ENCODE peak calls at places on chromosomes 16 and 17, in ten cellular contexts. One of them, this sample, is unnamed.

GRCh38 chr17:82627405-82627804 is 20.8 kb downstream of the WDR45B start:
- DNase-seq in neural progenitor cell: no peak
- DNase-seq in hepatocyte: no peak
- DNase-seq in stomach: no peak
- DNase-seq in body of pancreas: no peak
- DNase-seq in brain microvascular endothelial cell: no peak
- DNase-seq in gastrocnemius medialis: no peak
- DNase-seq in colonic mucosa: no peak
- DNase-seq in cardiac muscle cell: no peak
- DNase-seq in heart left ventricle: no peak
- DNase-seq in this sample: no peak

GRCh38 chr17:80688994-80689635 is 144.5 kb downstream of the RPTOR start:
- DNase-seq in cardiac muscle cell: no peak
- DNase-seq in gastrocnemius medialis: no peak
- DNase-seq in body of pancreas: no peak
- DNase-seq in hepatocyte: no peak
- DNase-seq in stomach: no peak
- DNase-seq in brain microvascular endothelial cell: no peak
- DNase-seq in heart left ventricle: no peak
- DNase-seq in neural progenitor cell: no peak
- DNase-seq in colonic mucosa: no peak
- DNase-seq in this sample: no peak

GRCh38 chr16:67885545-67885944 is 860 bp downstream of the NRN1L start:
- DNase-seq in colonic mucosa: no peak
- DNase-seq in cardiac muscle cell: no peak
- DNase-seq in neural progenitor cell: no peak
- DNase-seq in brain microvascular endothelial cell: no peak
- DNase-seq in body of pancreas: no peak
- DNase-seq in heart left ventricle: no peak
- DNase-seq in hepatocyte: no peak
- DNase-seq in stomach: no peak
- DNase-seq in gastrocnemius medialis: no peak
- DNase-seq in this sample: no peak

GRCh38 chr17:62692721-62693431 is 65.4 kb downstream of the MRC2 start:
- DNase-seq in body of pancreas: no peak
- DNase-seq in cardiac muscle cell: peak
- DNase-seq in colonic mucosa: no peak
- DNase-seq in gastrocnemius medialis: no peak
- DNase-seq in brain microvascular endothelial cell: no peak
- DNase-seq in hepatocyte: no peak
- DNase-seq in stomach: no peak
- DNase-seq in neural progenitor cell: peak
- DNase-seq in heart left ventricle: no peak
- DNase-seq in this sample: no peak

GRCh38 chr17:45137561-45138305 is 2.2 kb downstream of the ACBD4 start:
- DNase-seq in cardiac muscle cell: no peak
- DNase-seq in heart left ventricle: peak
- DNase-seq in hepatocyte: no peak
- DNase-seq in body of pancreas: no peak
- DNase-seq in gastrocnemius medialis: no peak
- DNase-seq in colonic mucosa: peak
- DNase-seq in brain microvascular endothelial cell: no peak
- DNase-seq in neural progenitor cell: peak
- DNase-seq in stomach: no peak
- DNase-seq in this sample: no peak

GRCh38 chr16:25018972-25019617 is 3.9 kb upstream of the ARHGAP17 start:
- DNase-seq in body of pancreas: no peak
- DNase-seq in stomach: no peak
- DNase-seq in brain microvascular endothelial cell: no peak
- DNase-seq in neural progenitor cell: no peak
- DNase-seq in cardiac muscle cell: no peak
- DNase-seq in colonic mucosa: no peak
- DNase-seq in heart left ventricle: no peak
- DNase-seq in hepatocyte: no peak
- DNase-seq in gastrocnemius medialis: no peak
- DNase-seq in this sample: no peak

GRCh38 chr16:5768445-5768844 is 670.9 kb upstream of the EEF2KMT start:
- DNase-seq in stomach: no peak
- DNase-seq in hepatocyte: no peak
- DNase-seq in colonic mucosa: no peak
- DNase-seq in heart left ventricle: no peak
- DNase-seq in neural progenitor cell: no peak
- DNase-seq in gastrocnemius medialis: no peak
- DNase-seq in brain microvascular endothelial cell: no peak
- DNase-seq in cardiac muscle cell: no peak
- DNase-seq in body of pancreas: no peak
- DNase-seq in this sample: no peak

GRCh38 chr16:70267516-70267915 is 15.8 kb upstream of the EXOSC6 start:
- DNase-seq in heart left ventricle: no peak
- DNase-seq in hepatocyte: peak
- DNase-seq in cardiac muscle cell: peak
- DNase-seq in brain microvascular endothelial cell: peak
- DNase-seq in neural progenitor cell: peak
- DNase-seq in gastrocnemius medialis: no peak
- DNase-seq in stomach: peak
- DNase-seq in colonic mucosa: no peak
- DNase-seq in body of pancreas: no peak
- DNase-seq in this sample: no peak

GRCh38 chr16:877242-878065 is 76.9 kb upstream of the GNG13 start:
- DNase-seq in colonic mucosa: no peak
- DNase-seq in neural progenitor cell: no peak
- DNase-seq in brain microvascular endothelial cell: no peak
- DNase-seq in heart left ventricle: peak
- DNase-seq in body of pancreas: no peak
- DNase-seq in cardiac muscle cell: no peak
- DNase-seq in hepatocyte: no peak
- DNase-seq in gastrocnemius medialis: no peak
- DNase-seq in stomach: no peak
- DNase-seq in this sample: no peak

GRCh38 chr16:3170440-3171180 is 17.4 kb upstream of the OR1F1 start:
- DNase-seq in colonic mucosa: no peak
- DNase-seq in stomach: no peak
- DNase-seq in brain microvascular endothelial cell: no peak
- DNase-seq in neural progenitor cell: peak
- DNase-seq in heart left ventricle: peak
- DNase-seq in gastrocnemius medialis: no peak
- DNase-seq in body of pancreas: no peak
- DNase-seq in hepatocyte: no peak
- DNase-seq in cardiac muscle cell: no peak
- DNase-seq in this sample: no peak

GRCh38 chr17:70608193-70608592 is 438.9 kb downstream of the KCNJ2 start:
- DNase-seq in cardiac muscle cell: no peak
- DNase-seq in colonic mucosa: no peak
- DNase-seq in brain microvascular endothelial cell: no peak
- DNase-seq in hepatocyte: no peak
- DNase-seq in stomach: no peak
- DNase-seq in neural progenitor cell: no peak
- DNase-seq in gastrocnemius medialis: no peak
- DNase-seq in heart left ventricle: no peak
- DNase-seq in body of pancreas: no peak
- DNase-seq in this sample: no peak

GRCh38 chr17:48322060-48322459 is 108.0 kb downstream of the SKAP1 start:
- DNase-seq in body of pancreas: no peak
- DNase-seq in heart left ventricle: no peak
- DNase-seq in colonic mucosa: no peak
- DNase-seq in neural progenitor cell: no peak
- DNase-seq in stomach: no peak
- DNase-seq in gastrocnemius medialis: no peak
- DNase-seq in cardiac muscle cell: peak
- DNase-seq in brain microvascular endothelial cell: no peak
- DNase-seq in hepatocyte: no peak
- DNase-seq in this sample: no peak

GRCh38 chr17:44345497-44346026 is 460 bp downstream of the GRN start:
- DNase-seq in cardiac muscle cell: peak
- DNase-seq in heart left ventricle: no peak
- DNase-seq in stomach: peak
- DNase-seq in body of pancreas: peak
- DNase-seq in gastrocnemius medialis: peak
- DNase-seq in neural progenitor cell: peak
- DNase-seq in hepatocyte: peak
- DNase-seq in brain microvascular endothelial cell: peak
- DNase-seq in colonic mucosa: peak
- DNase-seq in this sample: peak

GRCh38 chr17:5587431-5588032 is 3.2 kb upstream of the NLRP1 start:
- DNase-seq in heart left ventricle: no peak
- DNase-seq in gastrocnemius medialis: no peak
- DNase-seq in brain microvascular endothelial cell: peak
- DNase-seq in colonic mucosa: peak
- DNase-seq in neural progenitor cell: peak
- DNase-seq in stomach: no peak
- DNase-seq in body of pancreas: peak
- DNase-seq in hepatocyte: peak
- DNase-seq in cardiac muscle cell: peak
- DNase-seq in this sample: no peak

GRCh38 chr16:79767597-79768280 is 167.2 kb upstream of the MAF start:
- DNase-seq in cardiac muscle cell: peak
- DNase-seq in brain microvascular endothelial cell: peak
- DNase-seq in heart left ventricle: peak
- DNase-seq in body of pancreas: no peak
- DNase-seq in hepatocyte: peak
- DNase-seq in gastrocnemius medialis: no peak
- DNase-seq in neural progenitor cell: peak
- DNase-seq in colonic mucosa: peak
- DNase-seq in stomach: peak
- DNase-seq in this sample: no peak

GRCh38 chr17:52158450-52159042 is at the start of gene CA10:
- DNase-seq in colonic mucosa: no peak
- DNase-seq in body of pancreas: no peak
- DNase-seq in cardiac muscle cell: no peak
- DNase-seq in stomach: no peak
- DNase-seq in neural progenitor cell: peak
- DNase-seq in gastrocnemius medialis: no peak
- DNase-seq in hepatocyte: peak
- DNase-seq in heart left ventricle: peak
- DNase-seq in brain microvascular endothelial cell: no peak
- DNase-seq in this sample: no peak
- H3K4me3 ChIP-seq in colonic mucosa: no peak
- H3K4me3 ChIP-seq in body of pancreas: no peak
- H3K4me3 ChIP-seq in cardiac muscle cell: peak
- H3K4me3 ChIP-seq in stomach: peak
- H3K4me3 ChIP-seq in neural progenitor cell: peak
- H3K4me3 ChIP-seq in gastrocnemius medialis: no peak
- H3K4me3 ChIP-seq in hepatocyte: no peak
- H3K4me3 ChIP-seq in heart left ventricle: no peak
- H3K4me3 ChIP-seq in brain microvascular endothelial cell: no peak
- H3K4me3 ChIP-seq in this sample: no peak

DNA sequence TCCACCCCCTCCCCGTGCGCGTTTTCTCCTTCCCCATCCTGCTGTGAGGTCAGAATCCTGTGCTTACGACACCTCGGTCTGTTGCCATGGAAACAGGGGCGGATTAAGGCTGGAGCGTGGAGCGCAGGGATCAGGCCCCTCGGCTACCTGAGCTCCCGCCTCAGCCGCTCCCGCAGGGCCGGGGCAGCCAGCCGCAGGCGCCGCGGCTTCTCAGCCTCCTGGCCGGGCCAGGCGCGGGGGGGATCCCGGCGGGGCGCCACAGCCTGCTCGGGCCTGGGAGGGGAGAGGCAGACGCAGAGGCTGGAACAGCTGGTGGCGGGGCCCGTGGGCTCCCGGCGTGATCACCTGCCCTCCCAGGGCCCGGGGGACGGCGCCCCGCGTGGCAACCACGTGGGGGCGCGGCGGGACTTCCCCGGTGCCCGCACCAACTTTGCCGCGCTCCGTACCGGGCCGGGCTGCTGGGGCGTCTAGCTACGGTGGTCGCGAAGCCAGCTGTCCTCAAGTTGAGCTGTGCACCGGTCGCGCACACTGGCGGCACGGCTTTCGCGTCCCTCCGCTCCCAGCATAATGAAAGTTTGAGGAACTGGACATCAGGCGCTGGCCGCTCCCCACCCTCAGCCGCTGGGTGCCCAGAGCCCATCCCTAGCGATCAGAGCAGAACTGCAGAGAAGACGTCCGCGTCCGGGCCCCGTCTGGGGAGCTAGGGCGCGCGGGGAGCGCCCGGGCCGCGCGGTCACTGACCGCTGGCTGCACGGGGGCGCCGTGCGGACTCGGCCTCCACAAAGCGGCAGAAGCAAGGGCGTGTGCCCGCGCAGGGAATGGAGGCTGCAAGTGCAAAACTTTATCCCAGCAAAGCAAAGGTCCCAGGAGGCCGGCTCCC is 1.2 kb downstream of the RTN4RL1 start:
- DNase-seq in gastrocnemius medialis: no peak
- DNase-seq in brain microvascular endothelial cell: no peak
- DNase-seq in neural progenitor cell: peak
- DNase-seq in hepatocyte: peak
- DNase-seq in stomach: no peak
- DNase-seq in heart left ventricle: no peak
- DNase-seq in colonic mucosa: no peak
- DNase-seq in cardiac muscle cell: peak
- DNase-seq in body of pancreas: peak
- DNase-seq in this sample: no peak
- TF ChIP-seq CTCF in gastrocnemius medialis: no peak
- TF ChIP-seq CTCF in brain microvascular endothelial cell: no peak
- TF ChIP-seq CTCF in neural progenitor cell: no peak
- TF ChIP-seq CTCF in hepatocyte: no peak
- TF ChIP-seq CTCF in stomach: no peak
- TF ChIP-seq CTCF in heart left ventricle: no peak
- TF ChIP-seq CTCF in colonic mucosa: no peak
- TF ChIP-seq CTCF in cardiac muscle cell: no peak
- TF ChIP-seq CTCF in body of pancreas: no peak
- TF ChIP-seq CTCF in this sample: no peak

GRCh38 chr16:20903116-20903888 is 2.7 kb downstream of the LYRM1 start:
- DNase-seq in neural progenitor cell: no peak
- DNase-seq in colonic mucosa: no peak
- DNase-seq in gastrocnemius medialis: no peak
- DNase-seq in brain microvascular endothelial cell: no peak
- DNase-seq in hepatocyte: no peak
- DNase-seq in stomach: no peak
- DNase-seq in heart left ventricle: no peak
- DNase-seq in body of pancreas: no peak
- DNase-seq in cardiac muscle cell: no peak
- DNase-seq in this sample: no peak
- H3K27ac ChIP-seq in neural progenitor cell: no peak
- H3K27ac ChIP-seq in colonic mucosa: no peak
- H3K27ac ChIP-seq in gastrocnemius medialis: peak
- H3K27ac ChIP-seq in brain microvascular endothelial cell: no peak
- H3K27ac ChIP-seq in hepatocyte: peak
- H3K27ac ChIP-seq in stomach: peak
- H3K27ac ChIP-seq in heart left ventricle: peak
- H3K27ac ChIP-seq in body of pancreas: peak
- H3K27ac ChIP-seq in cardiac muscle cell: no peak
- H3K27ac ChIP-seq in this sample: peak

DNA sequence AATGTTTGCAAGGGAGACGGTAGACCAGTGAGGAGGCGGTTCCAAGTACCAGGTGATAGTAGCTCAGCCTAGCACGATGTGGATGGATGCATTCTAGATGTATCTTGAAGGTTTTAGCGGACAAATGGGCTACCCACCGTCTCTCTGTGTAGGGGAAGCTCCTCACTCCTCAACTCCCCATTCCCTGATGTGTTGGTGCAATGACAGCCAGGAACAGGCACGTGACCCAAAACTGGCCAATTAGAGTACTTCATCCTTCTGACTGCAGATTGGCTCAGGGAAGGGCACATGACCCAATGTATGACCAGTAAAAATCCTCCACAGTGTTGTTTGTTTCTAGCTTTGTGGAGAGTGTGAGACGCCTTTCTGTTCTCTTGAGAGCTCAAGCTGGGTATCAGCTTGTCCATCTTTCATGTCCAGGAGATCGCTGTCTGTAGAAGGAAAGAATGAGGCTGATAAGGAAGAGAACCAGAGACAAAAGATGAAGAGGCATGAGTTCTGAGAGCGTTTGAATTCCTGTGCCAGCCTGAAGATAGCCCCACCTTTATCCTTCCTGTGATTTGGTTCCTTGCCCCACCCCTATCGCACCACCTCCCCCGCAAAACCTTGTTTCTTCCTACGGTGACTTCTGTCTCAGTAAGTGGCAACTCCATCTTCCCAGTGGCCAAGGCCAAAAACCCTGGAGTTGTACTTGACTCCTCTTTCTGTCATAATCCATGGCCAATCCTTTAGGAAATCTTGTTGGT is 2.3 kb upstream of the BORCS6 start:
- DNase-seq in brain microvascular endothelial cell: peak
- DNase-seq in hepatocyte: peak
- DNase-seq in cardiac muscle cell: peak
- DNase-seq in colonic mucosa: peak
- DNase-seq in gastrocnemius medialis: peak
- DNase-seq in body of pancreas: peak
- DNase-seq in heart left ventricle: no peak
- DNase-seq in neural progenitor cell: peak
- DNase-seq in stomach: peak
- DNase-seq in this sample: peak
- H3K4me3 ChIP-seq in brain microvascular endothelial cell: peak
- H3K4me3 ChIP-seq in hepatocyte: no peak
- H3K4me3 ChIP-seq in cardiac muscle cell: peak
- H3K4me3 ChIP-seq in colonic mucosa: peak
- H3K4me3 ChIP-seq in gastrocnemius medialis: peak
- H3K4me3 ChIP-seq in body of pancreas: no peak
- H3K4me3 ChIP-seq in heart left ventricle: no peak
- H3K4me3 ChIP-seq in neural progenitor cell: peak
- H3K4me3 ChIP-seq in stomach: peak
- H3K4me3 ChIP-seq in this sample: peak